ENCODE peak calls at places on chromosomes 11 and 22, in eight cellular contexts. R is heart left ventricle, N is esophagus muscularis mucosa, L is heart right ventricle, P is fibroblast of the aortic adventitia, A is kidney epithelial cell, Q is bronchial epithelial cell, F is foreskin keratinocyte. U is an unnamed sample.

GRCh38 chr22:19942071-19942885 is 660 bp upstream of the TXNRD2 start:
- DNase-seq in R (peak; percentile 47), N (no peak), L (peak; percentile 44), P (peak; percentile 86), A (no peak), Q (no peak), F (no peak), U (peak; percentile 66)

GRCh38 chr11:88202498-88202897 is 27.3 kb upstream of the RAB38 start:
- DNase-seq in R (no peak), N (no peak), L (no peak), P (no peak), A (no peak), Q (no peak), F (no peak), U (no peak)

GRCh38 chr11:106281455-106282173 is 204.2 kb downstream of the AASDHPPT start:
- DNase-seq in R (no peak), N (no peak), L (no peak), P (peak; percentile 78), A (peak; percentile 80), Q (peak; percentile 99), F (peak; percentile 92), U (peak; percentile 76)

GRCh38 chr11:71250512-71251158 is 1.7 kb downstream of the SHANK2 start:
- DNase-seq in R (no peak), N (no peak), L (no peak), P (no peak), A (no peak), Q (no peak), F (no peak), U (no peak)

GRCh38 chr11:100872951-100873350 is 185.9 kb downstream of the ARHGAP42 start:
- DNase-seq in R (no peak), N (no peak), L (no peak), P (no peak), A (no peak), Q (no peak), F (no peak), U (no peak)

GRCh38 chr11:115234794-115235193 is 269.4 kb downstream of the CADM1 start:
- DNase-seq in R (no peak), N (no peak), L (no peak), P (no peak), A (no peak), Q (no peak), F (no peak), U (no peak)

GRCh38 chr11:68117896-68118470 is 3.2 kb downstream of the CHKA start:
- DNase-seq in R (no peak), N (no peak), L (no peak), P (no peak), A (no peak), Q (no peak), F (no peak), U (no peak)

GRCh38 chr11:65503606-65503922 is 4.7 kb downstream of the MALAT1 start:
- DNase-seq in R (no peak), N (no peak), L (no peak), P (no peak), A (no peak), Q (no peak), F (no peak), U (peak; percentile 45)

GRCh38 chr22:33529424-33530113 is 390.7 kb downstream of the LARGE1 start:
- DNase-seq in R (no peak), N (no peak), L (peak; percentile 23), P (peak; percentile 72), A (no peak), Q (no peak), F (no peak), U (no peak)

GRCh38 chr22:23240639-23241389 is 60.5 kb downstream of the BCR start:
- DNase-seq in R (no peak), N (no peak), L (no peak), P (no peak), A (no peak), Q (peak; percentile 75), F (no peak), U (no peak)

GRCh38 chr11:132300283-132300682 is 929.9 kb downstream of the NTM start:
- DNase-seq in R (no peak), N (no peak), L (no peak), P (no peak), A (no peak), Q (no peak), F (no peak), U (no peak)
- TF ChIP-seq CTCF in R (no peak), N (no peak), L (peak; percentile 24), P (peak; percentile 30), A (peak; percentile 30), Q (peak; percentile 27), F (peak; percentile 31), U (peak; percentile 62)

GRCh38 chr11:134978388-134979088 is 566.5 kb upstream of the B3GAT1 start:
- DNase-seq in R (no peak), N (peak; percentile 53), L (no peak), P (no peak), A (no peak), Q (no peak), F (no peak), U (no peak)
- TF ChIP-seq CTCF in R (no peak), N (no peak), L (no peak), P (no peak), A (no peak), Q (no peak), F (no peak), U (no peak)

DNA sequence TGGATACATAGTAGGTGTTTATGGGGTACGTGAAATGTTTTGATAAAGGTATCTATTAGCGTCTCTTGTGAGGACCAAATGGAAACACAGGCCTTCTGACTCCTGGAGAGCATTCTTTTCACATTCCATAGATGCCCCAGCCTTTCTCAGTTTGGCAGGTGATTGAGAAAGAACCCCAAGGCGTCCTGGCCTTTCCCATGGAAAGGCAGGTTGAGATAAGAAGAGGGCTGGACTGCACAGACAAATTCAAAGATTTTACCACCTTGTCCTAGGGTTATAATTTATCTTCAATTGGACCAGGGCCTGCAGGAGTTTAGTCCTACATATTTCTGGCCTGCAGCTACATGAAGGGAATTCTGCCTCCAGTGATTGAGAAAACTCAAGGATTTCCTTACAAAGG is 661 bp upstream of the OLFML1 start:
- DNase-seq in R (no peak), N (no peak), L (no peak), P (peak; percentile 31), A (no peak), Q (no peak), F (no peak), U (no peak)
- TF ChIP-seq CTCF in R (no peak), N (no peak), L (no peak), P (no peak), A (no peak), Q (no peak), F (no peak), U (no peak)

DNA sequence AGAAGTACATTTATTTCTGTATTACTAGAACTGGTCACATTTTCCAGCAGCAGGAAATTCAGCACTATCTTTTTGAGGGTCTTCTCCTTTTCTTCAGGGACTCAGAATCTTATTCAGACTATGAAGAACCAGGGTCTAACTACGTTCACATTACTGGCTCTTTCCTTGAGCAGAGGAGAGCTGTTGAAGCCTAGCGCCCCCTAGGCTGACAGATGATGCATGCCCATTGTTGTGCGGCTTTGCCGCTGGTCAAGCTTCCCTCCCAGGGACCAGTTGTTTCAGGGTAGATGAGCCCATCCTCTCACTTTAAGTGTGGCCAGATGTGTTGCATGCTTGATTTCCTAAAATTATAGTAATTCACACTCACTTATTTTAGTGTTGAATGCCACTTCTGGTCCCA is 168.2 kb upstream of the PDGFD start:
- DNase-seq in R (no peak), N (no peak), L (no peak), P (no peak), A (no peak), Q (no peak), F (no peak), U (no peak)
- TF ChIP-seq CTCF in R (no peak), N (no peak), L (no peak), P (no peak), A (peak; percentile 22), Q (peak; percentile 25), F (peak; percentile 37), U (peak; percentile 43)

DNA sequence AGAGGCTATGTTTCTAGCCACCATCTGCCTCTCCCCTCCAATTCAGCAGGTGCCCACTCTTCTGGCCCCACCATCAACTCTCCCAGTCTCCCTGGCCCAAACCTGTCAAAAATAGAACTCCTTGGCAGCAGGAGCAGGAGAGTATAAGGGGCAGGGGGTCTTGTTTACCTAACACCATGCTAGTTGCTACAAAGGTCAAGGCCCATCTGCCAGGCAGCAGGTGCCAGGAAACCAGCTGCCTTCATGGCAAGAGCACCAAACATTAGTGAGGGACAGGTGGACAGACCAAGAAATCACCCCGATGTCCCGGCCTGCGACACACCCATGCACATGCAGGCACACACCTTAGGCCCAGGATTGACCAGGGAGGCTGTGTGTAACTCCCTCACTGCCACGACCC is 387.9 kb downstream of the BUD13 start:
- DNase-seq in R (no peak), N (no peak), L (no peak), P (no peak), A (no peak), Q (no peak), F (no peak), U (no peak)
- TF ChIP-seq CTCF in R (no peak), N (no peak), L (no peak), P (no peak), A (no peak), Q (no peak), F (no peak), U (no peak)

U was measured in HFFc6.